ENCODE peak calls at places on chromosome 21, in five cellular contexts. K is GM23248; D is esophagus squamous epithelium; T is BE2C; B is effector memory CD4-positive, alpha-beta T cell. S is an unnamed sample. For H3K4me1 and H3K27me3, the result is how much of the 10 kb centered on the place peaks cover.

GRCh38 chr21:17783816-17784598 is 35.1 kb downstream of the C21orf91 start:
- DNase-seq in K (no peak), D (no peak), T (no peak), B (no peak), S (no peak)

GRCh38 chr21:16775056-16775455 is 737.8 kb upstream of the CXADR start:
- DNase-seq in K (no peak), D (no peak), T (no peak), B (no peak), S (no peak)

GRCh38 chr21:20396798-20397197 is 601.4 kb upstream of the NCAM2 start:
- DNase-seq in K (no peak), D (no peak), T (no peak), B (no peak), S (no peak)

GRCh38 chr21:46552274-46552673 is 52.6 kb downstream of the S100B start:
- DNase-seq in K (no peak), D (no peak), T (no peak), B (no peak), S (peak)

GRCh38 chr21:28342229-28342810 is 650.4 kb downstream of the LTN1 start:
- DNase-seq in K (no peak), D (no peak), T (no peak), B (no peak), S (no peak)

GRCh38 chr21:45916011-45916840 is 65.3 kb upstream of the COL6A1 start:
- DNase-seq in K (no peak), D (no peak), T (no peak), B (no peak), S (no peak)

GRCh38 chr21:31514598-31514997 is 144.9 kb upstream of the SOD1 start:
- DNase-seq in K (no peak), D (no peak), T (peak), B (no peak), S (peak)

GRCh38 chr21:14645702-14646101 is 99.6 kb upstream of the SAMSN1 start:
- DNase-seq in K (no peak), D (no peak), T (no peak), B (no peak), S (no peak)

GRCh38 chr21:28554660-28555475 is 437.8 kb downstream of the LTN1 start:
- DNase-seq in K (peak), D (no peak), T (no peak), B (no peak), S (no peak)

DNA sequence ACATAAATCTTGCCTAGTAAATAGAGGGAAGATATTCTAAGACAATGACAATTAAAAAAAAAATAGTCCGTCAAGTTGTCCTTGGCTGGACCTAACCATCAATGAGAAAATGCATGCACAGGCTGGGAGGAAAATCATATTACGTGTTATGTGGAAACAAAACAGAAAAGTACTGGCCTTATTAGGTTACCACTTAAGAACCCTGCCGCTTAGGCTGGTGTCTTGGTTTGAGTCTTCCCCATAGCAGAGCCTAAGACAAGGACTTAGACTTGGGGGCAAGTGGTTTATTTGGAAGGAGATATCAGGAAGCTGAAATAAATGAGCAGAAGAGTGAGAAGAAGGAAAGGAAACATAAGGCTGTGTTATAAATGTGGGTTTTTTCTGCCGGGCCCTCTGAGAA is 186.4 kb downstream of the MRPL39 start:
- DNase-seq in K (no peak), D (no peak), T (no peak), B (no peak), S (no peak)
- H3K4me1 ChIP-seq in K (under half), D (under half), T (under half), B (under half), S (under half)

GRCh38 chr21:41521489-41522027 is 13.6 kb upstream of the TMPRSS2 start:
- DNase-seq in K (no peak), D (no peak), T (no peak), B (no peak), S (no peak)

GRCh38 chr21:41523175-41523574 is 15.2 kb upstream of the TMPRSS2 start:
- DNase-seq in K (no peak), D (no peak), T (no peak), B (no peak), S (no peak)

GRCh38 chr21:41520560-41521442 is 12.8 kb upstream of the TMPRSS2 start:
- DNase-seq in K (no peak), D (no peak), T (no peak), B (no peak), S (no peak)

GRCh38 chr21:41518757-41519156 is 10.8 kb upstream of the TMPRSS2 start:
- DNase-seq in K (no peak), D (no peak), T (no peak), B (no peak), S (no peak)

GRCh38 chr21:41519806-41520559 is 12.0 kb upstream of the TMPRSS2 start:
- DNase-seq in K (no peak), D (no peak), T (no peak), B (no peak), S (no peak)
- H3K27me3 ChIP-seq in K (under half), D (under half), T (under half), B (under half), S (under half)

DNA sequence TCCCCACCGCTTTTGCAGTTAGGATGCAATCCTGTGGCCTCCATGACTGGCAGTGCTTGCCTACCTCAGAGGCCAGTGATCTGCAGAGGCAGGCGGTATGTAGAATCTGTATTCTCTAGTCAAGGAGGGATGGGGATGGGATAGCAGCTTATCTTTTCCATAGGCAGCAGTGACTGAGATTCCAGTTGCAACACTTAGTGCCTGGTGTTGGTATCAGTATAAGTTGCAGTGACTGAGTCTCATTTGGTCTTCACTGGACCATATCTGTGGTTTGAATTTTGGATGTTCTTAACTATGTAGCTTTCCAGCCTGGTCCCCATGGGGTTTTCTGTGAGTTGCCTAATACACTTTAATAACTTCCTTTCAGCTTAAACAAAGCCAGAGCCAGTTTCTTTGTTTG is 16.5 kb downstream of the DYRK1A start:
- DNase-seq in K (no peak), D (no peak), T (no peak), B (no peak), S (no peak)
- H3K4me1 ChIP-seq in K (under half), D (under half), T (under half), B (under half), S (under half)

GRCh38 chr21:44353200-44353970 is at the start of gene TRPM2:
- DNase-seq in K (peak), D (no peak), T (no peak), B (no peak), S (no peak)

GRCh38 chr21:44349847-44350772 is 3.3 kb upstream of the TRPM2 start:
- DNase-seq in K (no peak), D (no peak), T (no peak), B (no peak), S (no peak)

GRCh38 chr21:44352253-44352860 is 1.1 kb upstream of the TRPM2 start:
- DNase-seq in K (no peak), D (no peak), T (no peak), B (no peak), S (no peak)

GRCh38 chr21:44350773-44351481 is 2.5 kb upstream of the TRPM2 start:
- DNase-seq in K (no peak), D (no peak), T (no peak), B (no peak), S (no peak)

DNA sequence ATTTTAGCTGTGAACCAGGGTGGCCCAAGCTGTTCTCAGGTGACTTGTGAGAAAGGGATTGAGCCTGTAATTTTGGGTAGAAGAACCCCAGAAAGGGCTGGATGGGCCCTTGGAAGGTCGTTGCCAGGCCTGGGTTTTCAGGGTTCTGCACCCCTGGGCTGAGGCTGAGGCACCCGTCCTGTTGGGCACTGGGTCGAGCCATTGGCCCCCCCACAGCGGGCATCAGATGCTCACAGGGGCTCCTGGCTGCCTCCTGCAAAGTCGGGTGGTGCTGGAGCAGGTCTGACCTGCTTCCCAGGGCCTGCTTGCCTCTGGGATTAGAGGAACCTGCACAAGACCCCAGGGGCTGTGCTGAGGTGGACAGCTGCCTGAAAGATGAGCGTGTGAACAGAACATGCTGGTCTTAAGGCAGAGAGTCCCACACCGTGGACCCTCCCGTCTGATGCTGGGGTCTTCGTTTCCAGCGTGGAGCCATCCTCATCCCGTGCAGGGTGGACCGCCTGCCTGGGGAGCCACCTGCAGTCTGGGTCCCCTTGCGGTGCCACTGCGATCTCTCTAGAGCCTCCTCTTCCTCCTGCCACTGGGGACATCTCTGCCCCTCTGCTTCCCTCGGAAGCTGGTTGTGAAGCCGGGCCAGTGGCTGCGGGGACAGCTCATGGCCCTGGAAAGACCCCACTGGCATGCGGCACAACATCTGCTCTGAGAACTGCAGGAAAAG is 1.7 kb upstream of the TRPM2 start:
- DNase-seq in K (no peak), D (no peak), T (no peak), B (no peak), S (no peak)
- H3K27me3 ChIP-seq in K (under half), D (under half), T (under half), B (under half), S (under half)

DNA sequence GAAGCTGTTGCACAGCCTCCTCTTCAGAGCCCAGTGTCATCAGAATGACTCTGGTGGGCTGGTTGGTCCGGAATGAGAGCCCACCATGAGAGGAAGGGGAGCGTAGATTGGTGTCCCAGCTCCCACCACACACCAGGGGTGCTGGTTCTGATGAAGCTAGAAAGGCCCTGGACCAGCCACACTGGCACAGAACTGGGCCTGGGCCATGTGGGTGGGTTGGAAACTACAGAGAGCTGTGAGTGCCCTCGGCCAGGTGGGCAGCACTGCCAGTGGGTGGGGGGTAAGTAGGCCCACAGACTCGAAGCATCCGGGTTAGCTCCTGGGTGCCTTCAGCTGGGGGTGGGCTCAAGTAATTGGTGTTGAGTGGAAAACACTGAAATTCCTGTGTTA is 11.6 kb upstream of the TFF1 start:
- DNase-seq in K (no peak), D (no peak), T (no peak), B (no peak), S (peak)
- H3K4me1 ChIP-seq in K (under half), D (under half), T (under half), B (under half), S (under half)

GRCh38 chr21:33029975-33030461 is 4.3 kb downstream of the OLIG2 start:
- DNase-seq in K (no peak), D (no peak), T (no peak), B (no peak), S (no peak)

GRCh38 chr21:33030633-33031032 is 4.9 kb downstream of the OLIG2 start:
- DNase-seq in K (no peak), D (no peak), T (no peak), B (no peak), S (no peak)

GRCh38 chr21:33028271-33028670 is 2.5 kb downstream of the OLIG2 start:
- DNase-seq in K (no peak), D (no peak), T (no peak), B (no peak), S (no peak)

GRCh38 chr21:33028759-33029511 is 3.2 kb downstream of the OLIG2 start:
- DNase-seq in K (peak), D (no peak), T (no peak), B (no peak), S (no peak)

DNA sequence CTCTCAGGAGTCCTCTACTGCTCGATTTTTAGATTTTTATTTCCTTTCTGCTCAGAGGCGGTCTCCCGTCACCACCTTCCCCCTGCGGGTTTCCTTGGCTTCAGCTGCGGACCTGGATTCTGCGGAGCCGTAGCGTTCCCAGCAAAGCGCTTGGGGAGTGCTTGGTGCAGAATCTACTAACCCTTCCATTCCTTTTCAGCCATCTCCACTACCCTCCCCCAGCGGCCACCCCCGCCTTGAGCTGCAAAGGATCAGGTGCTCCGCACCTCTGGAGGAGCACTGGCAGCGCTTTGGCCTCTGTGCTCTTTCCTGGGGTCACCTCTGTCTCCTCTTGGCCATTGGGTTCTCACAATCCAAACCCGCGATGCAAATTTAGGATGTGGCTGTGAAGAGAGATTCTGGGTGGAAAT is 3.8 kb downstream of the OLIG2 start:
- DNase-seq in K (no peak), D (no peak), T (no peak), B (no peak), S (no peak)
- H3K27me3 ChIP-seq in K (half or more), D (half or more), T (half or more), B (under half), S (under half)

GRCh38 chr21:35147439-35147838 is 98.3 kb upstream of the RUNX1 start:
- DNase-seq in K (no peak), D (no peak), T (no peak), B (no peak), S (no peak)
- H3K4me1 ChIP-seq in K (under half), D (under half), T (under half), B (under half), S (under half)

DNA sequence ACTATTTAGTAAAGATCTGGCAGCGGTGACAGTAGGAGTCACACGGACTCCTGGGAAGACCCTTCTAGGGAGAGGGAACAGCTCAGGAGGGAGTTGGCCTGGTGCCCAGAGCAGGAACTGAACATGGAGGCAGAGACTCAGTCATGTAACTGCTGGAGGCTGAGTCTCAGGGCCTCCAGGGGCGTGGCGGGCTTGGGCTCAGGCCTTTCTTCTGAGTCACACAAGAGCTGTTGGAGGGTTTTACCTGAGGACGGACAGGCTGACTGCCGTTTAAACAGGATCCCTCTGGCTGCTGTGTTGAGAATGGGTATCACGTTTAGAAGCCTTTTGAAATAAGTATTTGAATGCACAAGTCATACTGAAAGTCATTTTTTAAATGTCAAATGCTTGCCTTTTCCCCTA is 7.2 kb upstream of the ETS2 start:
- DNase-seq in K (no peak), D (no peak), T (peak), B (no peak), S (no peak)
- H3K27me3 ChIP-seq in K (under half), D (under half), T (under half), B (under half), S (under half)

GRCh38 chr21:42413093-42413492 is 9.4 kb downstream of the UBASH3A start:
- DNase-seq in K (no peak), D (no peak), T (no peak), B (no peak), S (no peak)

GRCh38 chr21:42412636-42412933 is 8.9 kb downstream of the UBASH3A start:
- DNase-seq in K (no peak), D (no peak), T (no peak), B (no peak), S (no peak)

GRCh38 chr21:42411891-42412635 is 8.4 kb downstream of the UBASH3A start:
- DNase-seq in K (no peak), D (no peak), T (no peak), B (no peak), S (no peak)

GRCh38 chr21:42409366-42409765 is 5.7 kb downstream of the UBASH3A start:
- DNase-seq in K (no peak), D (no peak), T (no peak), B (no peak), S (no peak)

GRCh38 chr21:42411197-42411869 is 7.6 kb downstream of the UBASH3A start:
- DNase-seq in K (no peak), D (no peak), T (no peak), B (no peak), S (no peak)
- H3K4me1 ChIP-seq in K (under half), D (under half), T (under half), B (half or more), S (under half)

S was measured in breast epithelium.